ENCODE peak calls at places on chromosomes 6 and 20, in seven cellular contexts. One of them, this sample, is unnamed.

GRCh38 chr6:154865291-154865690 is 129.8 kb upstream of the TIAM2 start:
- DNase-seq in A549: no peak
- DNase-seq in sigmoid colon: no peak
- DNase-seq in body of pancreas: no peak
- DNase-seq in upper lobe of left lung: no peak
- DNase-seq in thyroid gland: peak
- DNase-seq in ovary: no peak
- DNase-seq in this sample: no peak

GRCh38 chr6:44576132-44576601 is 188.7 kb downstream of the CDC5L start:
- DNase-seq in A549: no peak
- DNase-seq in sigmoid colon: no peak
- DNase-seq in body of pancreas: no peak
- DNase-seq in upper lobe of left lung: no peak
- DNase-seq in thyroid gland: no peak
- DNase-seq in ovary: no peak
- DNase-seq in this sample: no peak

GRCh38 chr20:6940052-6940451 is 172.6 kb downstream of the BMP2 start:
- DNase-seq in A549: peak
- DNase-seq in sigmoid colon: no peak
- DNase-seq in body of pancreas: no peak
- DNase-seq in upper lobe of left lung: no peak
- DNase-seq in thyroid gland: no peak
- DNase-seq in ovary: no peak
- DNase-seq in this sample: no peak

GRCh38 chr6:25369450-25370086 is 90.4 kb downstream of the CARMIL1 start:
- DNase-seq in A549: no peak
- DNase-seq in sigmoid colon: no peak
- DNase-seq in body of pancreas: peak
- DNase-seq in upper lobe of left lung: no peak
- DNase-seq in thyroid gland: peak
- DNase-seq in ovary: no peak
- DNase-seq in this sample: no peak

GRCh38 chr6:17866876-17867444 is 120.5 kb downstream of the KIF13A start:
- DNase-seq in A549: no peak
- DNase-seq in sigmoid colon: no peak
- DNase-seq in body of pancreas: no peak
- DNase-seq in upper lobe of left lung: no peak
- DNase-seq in thyroid gland: no peak
- DNase-seq in ovary: no peak
- DNase-seq in this sample: no peak

GRCh38 chr6:14277405-14277930 is 159.9 kb downstream of the CD83 start:
- DNase-seq in A549: no peak
- DNase-seq in sigmoid colon: no peak
- DNase-seq in body of pancreas: no peak
- DNase-seq in upper lobe of left lung: no peak
- DNase-seq in thyroid gland: no peak
- DNase-seq in ovary: no peak
- DNase-seq in this sample: no peak

GRCh38 chr6:9126845-9127560 is 691.7 kb upstream of the SLC35B3 start:
- DNase-seq in A549: peak
- DNase-seq in sigmoid colon: no peak
- DNase-seq in body of pancreas: no peak
- DNase-seq in upper lobe of left lung: no peak
- DNase-seq in thyroid gland: no peak
- DNase-seq in ovary: no peak
- DNase-seq in this sample: no peak

GRCh38 chr20:52783769-52784168 is 188.4 kb upstream of the TSHZ2 start:
- DNase-seq in A549: peak
- DNase-seq in sigmoid colon: no peak
- DNase-seq in body of pancreas: no peak
- DNase-seq in upper lobe of left lung: no peak
- DNase-seq in thyroid gland: peak
- DNase-seq in ovary: no peak
- DNase-seq in this sample: no peak

GRCh38 chr6:37175332-37176267 is 5.6 kb downstream of the PIM1 start:
- DNase-seq in A549: no peak
- DNase-seq in sigmoid colon: no peak
- DNase-seq in body of pancreas: no peak
- DNase-seq in upper lobe of left lung: no peak
- DNase-seq in thyroid gland: no peak
- DNase-seq in ovary: no peak
- DNase-seq in this sample: no peak

GRCh38 chr6:27687154-27688013 is 214.5 kb upstream of the ZNF184 start:
- DNase-seq in A549: peak
- DNase-seq in sigmoid colon: peak
- DNase-seq in body of pancreas: peak
- DNase-seq in upper lobe of left lung: peak
- DNase-seq in thyroid gland: peak
- DNase-seq in ovary: peak
- DNase-seq in this sample: peak

GRCh38 chr6:56555438-56555872 is 87.2 kb downstream of the DST start:
- DNase-seq in A549: no peak
- DNase-seq in sigmoid colon: peak
- DNase-seq in body of pancreas: no peak
- DNase-seq in upper lobe of left lung: no peak
- DNase-seq in thyroid gland: no peak
- DNase-seq in ovary: no peak
- DNase-seq in this sample: no peak

GRCh38 chr20:25139061-25139705 is 56.3 kb upstream of the ENTPD6 start:
- DNase-seq in A549: peak
- DNase-seq in sigmoid colon: no peak
- DNase-seq in body of pancreas: no peak
- DNase-seq in upper lobe of left lung: no peak
- DNase-seq in thyroid gland: no peak
- DNase-seq in ovary: no peak
- DNase-seq in this sample: no peak

GRCh38 chr6:38528196-38528965 is 111.3 kb downstream of the BTBD9 start:
- DNase-seq in A549: no peak
- DNase-seq in sigmoid colon: no peak
- DNase-seq in body of pancreas: no peak
- DNase-seq in upper lobe of left lung: no peak
- DNase-seq in thyroid gland: no peak
- DNase-seq in ovary: no peak
- DNase-seq in this sample: no peak

GRCh38 chr20:8527998-8528397 is 395.9 kb downstream of the PLCB1 start:
- DNase-seq in A549: peak
- DNase-seq in sigmoid colon: no peak
- DNase-seq in body of pancreas: no peak
- DNase-seq in upper lobe of left lung: no peak
- DNase-seq in thyroid gland: no peak
- DNase-seq in ovary: no peak
- DNase-seq in this sample: no peak

GRCh38 chr6:148223424-148223842 is 119.2 kb upstream of the SASH1 start:
- DNase-seq in A549: no peak
- DNase-seq in sigmoid colon: no peak
- DNase-seq in body of pancreas: no peak
- DNase-seq in upper lobe of left lung: no peak
- DNase-seq in thyroid gland: no peak
- DNase-seq in ovary: no peak
- DNase-seq in this sample: no peak

GRCh38 chr6:53043626-53044025 is 21.6 kb upstream of the FBXO9 start:
- DNase-seq in A549: no peak
- DNase-seq in sigmoid colon: no peak
- DNase-seq in body of pancreas: no peak
- DNase-seq in upper lobe of left lung: no peak
- DNase-seq in thyroid gland: no peak
- DNase-seq in ovary: no peak
- DNase-seq in this sample: no peak

GRCh38 chr20:54099894-54100293 is 29.5 kb upstream of the BCAS1 start:
- DNase-seq in A549: no peak
- DNase-seq in sigmoid colon: no peak
- DNase-seq in body of pancreas: no peak
- DNase-seq in upper lobe of left lung: no peak
- DNase-seq in thyroid gland: no peak
- DNase-seq in ovary: no peak
- DNase-seq in this sample: no peak

GRCh38 chr6:84392292-84392691 is 164.8 kb upstream of the CEP162 start:
- DNase-seq in A549: no peak
- DNase-seq in sigmoid colon: no peak
- DNase-seq in body of pancreas: no peak
- DNase-seq in upper lobe of left lung: no peak
- DNase-seq in thyroid gland: no peak
- DNase-seq in ovary: no peak
- DNase-seq in this sample: no peak

GRCh38 chr6:140475086-140475485 is 1100.6 kb upstream of the CITED2 start:
- DNase-seq in A549: no peak
- DNase-seq in sigmoid colon: no peak
- DNase-seq in body of pancreas: no peak
- DNase-seq in upper lobe of left lung: no peak
- DNase-seq in thyroid gland: no peak
- DNase-seq in ovary: no peak
- DNase-seq in this sample: no peak

GRCh38 chr20:34222208-34222607 is 19.0 kb upstream of the ASIP start:
- DNase-seq in A549: no peak
- DNase-seq in sigmoid colon: no peak
- DNase-seq in body of pancreas: no peak
- DNase-seq in upper lobe of left lung: no peak
- DNase-seq in thyroid gland: no peak
- DNase-seq in ovary: no peak
- DNase-seq in this sample: no peak

GRCh38 chr6:36380166-36380565 is 7.3 kb downstream of the ETV7 start:
- DNase-seq in A549: no peak
- DNase-seq in sigmoid colon: no peak
- DNase-seq in body of pancreas: no peak
- DNase-seq in upper lobe of left lung: no peak
- DNase-seq in thyroid gland: no peak
- DNase-seq in ovary: no peak
- DNase-seq in this sample: no peak

GRCh38 chr6:21132856-21133610 is 460.5 kb upstream of the SOX4 start:
- DNase-seq in A549: no peak
- DNase-seq in sigmoid colon: no peak
- DNase-seq in body of pancreas: no peak
- DNase-seq in upper lobe of left lung: no peak
- DNase-seq in thyroid gland: no peak
- DNase-seq in ovary: no peak
- DNase-seq in this sample: no peak

GRCh38 chr6:15621203-15622044 is 41.4 kb downstream of the DTNBP1 start:
- DNase-seq in A549: no peak
- DNase-seq in sigmoid colon: peak
- DNase-seq in body of pancreas: peak
- DNase-seq in upper lobe of left lung: no peak
- DNase-seq in thyroid gland: peak
- DNase-seq in ovary: no peak
- DNase-seq in this sample: peak
- TF ChIP-seq POLR2A in A549: no peak
- TF ChIP-seq POLR2A in sigmoid colon: no peak
- TF ChIP-seq POLR2A in body of pancreas: no peak
- TF ChIP-seq POLR2A in upper lobe of left lung: peak
- TF ChIP-seq POLR2A in thyroid gland: no peak
- TF ChIP-seq POLR2A in ovary: no peak
- TF ChIP-seq POLR2A in this sample: no peak

GRCh38 chr6:30074331-30075093 is 1.1 kb downstream of the RNF39 start:
- DNase-seq in A549: no peak
- DNase-seq in sigmoid colon: no peak
- DNase-seq in body of pancreas: no peak
- DNase-seq in upper lobe of left lung: peak
- DNase-seq in thyroid gland: no peak
- DNase-seq in ovary: peak
- DNase-seq in this sample: no peak
- TF ChIP-seq POLR2A in A549: no peak
- TF ChIP-seq POLR2A in sigmoid colon: no peak
- TF ChIP-seq POLR2A in body of pancreas: no peak
- TF ChIP-seq POLR2A in upper lobe of left lung: no peak
- TF ChIP-seq POLR2A in thyroid gland: no peak
- TF ChIP-seq POLR2A in ovary: no peak
- TF ChIP-seq POLR2A in this sample: no peak

DNA sequence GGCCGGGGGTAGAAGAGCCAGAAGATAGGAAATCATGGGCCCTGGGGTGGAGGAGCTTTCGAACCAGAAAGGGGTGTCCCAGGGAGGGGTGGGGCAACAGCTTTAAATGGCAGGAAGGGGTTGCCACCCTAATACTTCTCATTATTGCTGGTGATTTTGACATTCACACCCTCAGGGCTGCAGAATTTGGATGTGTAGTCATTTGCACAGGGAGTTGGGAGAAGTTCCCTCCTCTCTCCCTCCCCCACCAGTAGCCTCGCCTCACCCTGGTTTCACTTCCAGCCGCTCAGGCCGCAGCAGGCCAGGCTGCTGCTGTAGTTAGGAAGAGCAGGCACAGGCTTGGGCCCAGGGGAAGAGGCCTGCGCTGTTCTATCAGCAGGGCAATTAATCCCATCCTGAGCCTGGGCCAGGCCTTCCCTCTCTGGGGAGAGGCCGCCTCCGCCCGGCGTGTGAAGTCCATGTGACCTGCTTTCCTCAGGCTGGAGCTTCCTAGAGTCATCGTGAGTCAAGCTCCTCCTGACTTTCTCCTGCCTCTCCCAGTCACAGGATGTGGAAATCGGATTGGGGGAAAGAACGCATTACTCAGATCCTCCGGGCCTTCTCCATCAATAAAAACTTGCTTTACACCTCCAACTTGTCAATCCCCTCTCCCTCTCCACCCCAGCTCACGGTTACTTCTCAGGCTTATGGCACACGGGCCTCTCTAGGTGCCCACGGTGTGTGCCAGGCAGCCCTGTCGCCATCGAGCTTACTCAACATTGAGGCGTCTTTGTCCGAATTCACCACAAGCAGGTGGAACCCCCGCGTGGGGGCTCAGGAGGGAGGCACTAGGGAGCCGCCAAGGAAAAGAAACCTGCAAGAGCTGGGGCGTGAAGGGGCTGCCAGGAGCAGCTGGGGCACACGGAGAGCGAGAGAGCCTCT is 7.8 kb downstream of the ADTRP start:
- DNase-seq in A549: peak
- DNase-seq in sigmoid colon: peak
- DNase-seq in body of pancreas: peak
- DNase-seq in upper lobe of left lung: peak
- DNase-seq in thyroid gland: peak
- DNase-seq in ovary: peak
- DNase-seq in this sample: peak
- TF ChIP-seq POLR2A in A549: no peak
- TF ChIP-seq POLR2A in sigmoid colon: no peak
- TF ChIP-seq POLR2A in body of pancreas: no peak
- TF ChIP-seq POLR2A in upper lobe of left lung: peak
- TF ChIP-seq POLR2A in thyroid gland: no peak
- TF ChIP-seq POLR2A in ovary: no peak
- TF ChIP-seq POLR2A in this sample: no peak

DNA sequence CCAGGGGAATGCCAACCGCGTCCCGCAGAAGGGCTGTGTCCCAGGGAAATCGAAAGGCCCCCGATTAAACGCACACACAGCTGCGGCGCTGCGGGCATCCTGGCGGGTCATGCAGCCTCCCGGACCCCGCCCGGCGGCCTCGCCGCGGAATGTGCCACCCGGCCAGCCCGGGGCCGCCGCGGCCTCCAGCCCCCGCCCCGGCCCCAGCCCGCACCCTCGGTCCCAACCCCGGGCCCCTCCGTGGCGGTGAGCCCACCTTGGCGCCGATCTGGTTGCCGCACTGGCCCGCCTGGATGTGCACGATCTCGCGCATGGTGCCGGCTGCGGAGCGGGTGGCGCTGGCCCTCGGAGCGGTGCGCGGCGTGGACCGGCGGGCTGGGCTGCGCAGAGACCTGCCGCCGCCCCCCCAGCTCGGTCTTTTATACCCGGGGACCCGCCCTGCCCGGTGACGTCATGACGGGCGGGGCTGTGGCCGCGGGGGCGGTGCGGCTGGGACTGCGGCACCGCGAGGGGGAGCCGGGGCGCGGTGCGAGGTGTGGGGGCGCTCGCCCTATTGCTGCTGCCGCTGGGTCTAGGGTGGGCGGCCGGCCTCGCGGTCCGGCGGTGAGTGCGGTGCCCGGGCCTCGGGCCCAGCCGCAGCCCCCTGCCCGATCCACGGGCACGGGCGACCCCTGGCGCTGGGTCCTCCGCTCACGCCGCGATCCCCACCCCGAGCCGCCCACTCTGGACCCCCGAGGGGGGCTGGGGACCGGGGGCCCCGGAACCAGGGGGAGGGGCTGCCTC is at the start of gene TUBB2A:
- DNase-seq in A549: peak
- DNase-seq in sigmoid colon: peak
- DNase-seq in body of pancreas: peak
- DNase-seq in upper lobe of left lung: peak
- DNase-seq in thyroid gland: peak
- DNase-seq in ovary: peak
- DNase-seq in this sample: peak
- TF ChIP-seq POLR2A in A549: peak
- TF ChIP-seq POLR2A in sigmoid colon: peak
- TF ChIP-seq POLR2A in body of pancreas: peak
- TF ChIP-seq POLR2A in upper lobe of left lung: peak
- TF ChIP-seq POLR2A in thyroid gland: peak
- TF ChIP-seq POLR2A in ovary: peak
- TF ChIP-seq POLR2A in this sample: peak